ENCODE peak calls at places on chromosome 16, in six cellular contexts. One of them, this sample, is unnamed.

GRCh38 chr16:47026492-47026891 is 53.0 kb upstream of the DNAJA2 start:
- DNase-seq in HT1080: no peak
- DNase-seq in H54: no peak
- DNase-seq in activated naive CD8-positive, alpha-beta T cell treated with anti-CD3 and anti-CD28 coated beads for 36 hours: no peak
- DNase-seq in EH: no peak
- DNase-seq in heart right ventricle: no peak
- DNase-seq in this sample: no peak

GRCh38 chr16:88842806-88843205 is 13.9 kb downstream of the GALNS start:
- DNase-seq in HT1080: no peak
- DNase-seq in H54: no peak
- DNase-seq in activated naive CD8-positive, alpha-beta T cell treated with anti-CD3 and anti-CD28 coated beads for 36 hours: no peak
- DNase-seq in EH: no peak
- DNase-seq in heart right ventricle: no peak
- DNase-seq in this sample: no peak

GRCh38 chr16:57134982-57135381 is 42.6 kb downstream of the CPNE2 start:
- DNase-seq in HT1080: no peak
- DNase-seq in H54: no peak
- DNase-seq in activated naive CD8-positive, alpha-beta T cell treated with anti-CD3 and anti-CD28 coated beads for 36 hours: no peak
- DNase-seq in EH: no peak
- DNase-seq in heart right ventricle: no peak
- DNase-seq in this sample: no peak

GRCh38 chr16:82627811-82628339 is 1.1 kb downstream of the CDH13 start:
- DNase-seq in HT1080: peak
- DNase-seq in H54: peak
- DNase-seq in activated naive CD8-positive, alpha-beta T cell treated with anti-CD3 and anti-CD28 coated beads for 36 hours: no peak
- DNase-seq in EH: peak
- DNase-seq in heart right ventricle: peak
- DNase-seq in this sample: no peak

GRCh38 chr16:81443688-81444447 is 740 bp upstream of the CMIP start:
- DNase-seq in HT1080: no peak
- DNase-seq in H54: no peak
- DNase-seq in activated naive CD8-positive, alpha-beta T cell treated with anti-CD3 and anti-CD28 coated beads for 36 hours: no peak
- DNase-seq in EH: no peak
- DNase-seq in heart right ventricle: peak
- DNase-seq in this sample: no peak

GRCh38 chr16:67969286-67970039 is 1.0 kb upstream of the SLC12A4 start:
- DNase-seq in HT1080: no peak
- DNase-seq in H54: no peak
- DNase-seq in activated naive CD8-positive, alpha-beta T cell treated with anti-CD3 and anti-CD28 coated beads for 36 hours: no peak
- DNase-seq in EH: no peak
- DNase-seq in heart right ventricle: no peak
- DNase-seq in this sample: no peak

GRCh38 chr16:27822529-27823437 is 240.7 kb downstream of the GSG1L start:
- DNase-seq in HT1080: no peak
- DNase-seq in H54: no peak
- DNase-seq in activated naive CD8-positive, alpha-beta T cell treated with anti-CD3 and anti-CD28 coated beads for 36 hours: no peak
- DNase-seq in EH: no peak
- DNase-seq in heart right ventricle: no peak
- DNase-seq in this sample: no peak

GRCh38 chr16:3770530-3770929 is 53.2 kb upstream of the TRAP1 start:
- DNase-seq in HT1080: peak
- DNase-seq in H54: no peak
- DNase-seq in activated naive CD8-positive, alpha-beta T cell treated with anti-CD3 and anti-CD28 coated beads for 36 hours: no peak
- DNase-seq in EH: no peak
- DNase-seq in heart right ventricle: peak
- DNase-seq in this sample: no peak

GRCh38 chr16:22317625-22318024 is 20.4 kb downstream of the POLR3E start:
- DNase-seq in HT1080: no peak
- DNase-seq in H54: no peak
- DNase-seq in activated naive CD8-positive, alpha-beta T cell treated with anti-CD3 and anti-CD28 coated beads for 36 hours: no peak
- DNase-seq in EH: no peak
- DNase-seq in heart right ventricle: no peak
- DNase-seq in this sample: no peak

GRCh38 chr16:66899945-66900688 is 18.6 kb downstream of the CDH16 start:
- DNase-seq in HT1080: peak
- DNase-seq in H54: peak
- DNase-seq in activated naive CD8-positive, alpha-beta T cell treated with anti-CD3 and anti-CD28 coated beads for 36 hours: no peak
- DNase-seq in EH: peak
- DNase-seq in heart right ventricle: peak
- DNase-seq in this sample: peak

GRCh38 chr16:4370570-4371480 is 823 bp upstream of the VASN start:
- DNase-seq in HT1080: peak
- DNase-seq in H54: no peak
- DNase-seq in activated naive CD8-positive, alpha-beta T cell treated with anti-CD3 and anti-CD28 coated beads for 36 hours: no peak
- DNase-seq in EH: peak
- DNase-seq in heart right ventricle: peak
- DNase-seq in this sample: no peak

GRCh38 chr16:88784074-88784855 is 755 bp downstream of the PIEZO1 start:
- DNase-seq in HT1080: peak
- DNase-seq in H54: no peak
- DNase-seq in activated naive CD8-positive, alpha-beta T cell treated with anti-CD3 and anti-CD28 coated beads for 36 hours: peak
- DNase-seq in EH: peak
- DNase-seq in heart right ventricle: peak
- DNase-seq in this sample: peak

GRCh38 chr16:58882292-58882691 is 148.2 kb upstream of the GOT2 start:
- DNase-seq in HT1080: no peak
- DNase-seq in H54: no peak
- DNase-seq in activated naive CD8-positive, alpha-beta T cell treated with anti-CD3 and anti-CD28 coated beads for 36 hours: no peak
- DNase-seq in EH: no peak
- DNase-seq in heart right ventricle: no peak
- DNase-seq in this sample: no peak

GRCh38 chr16:4402439-4403132 is 13.8 kb downstream of the CORO7 start:
- DNase-seq in HT1080: peak
- DNase-seq in H54: peak
- DNase-seq in activated naive CD8-positive, alpha-beta T cell treated with anti-CD3 and anti-CD28 coated beads for 36 hours: peak
- DNase-seq in EH: peak
- DNase-seq in heart right ventricle: peak
- DNase-seq in this sample: peak

This sample was measured in Caco-2.